ENCODE peak calls at places on chromosomes 3 and 15, in six cellular contexts. G is foreskin fibroblast; C is T-helper 9 cell; Y is NCI-H748 treated with DMSO at 0.1 percent for 48 hours; R is HFF-Myc; F is activated CD8-positive, alpha-beta memory T cell treated with anti-CD3 and anti-CD28 coated beads for 24 hours. V is an unnamed sample.

GRCh38 chr3:161038725-161039124 is 66.4 kb downstream of the B3GALNT1 start:
- DNase-seq in G (no peak), C (no peak), Y (no peak), R (no peak), F (no peak), V (no peak)

GRCh38 chr3:147410126-147410517 is 957 bp downstream of the ZIC1 start:
- DNase-seq in G (no peak), C (no peak), Y (no peak), R (no peak), F (no peak), V (no peak)

GRCh38 chr3:162702768-162703385 is 1206.3 kb downstream of the OTOL1 start:
- DNase-seq in G (no peak), C (no peak), Y (no peak), R (no peak), F (no peak), V (no peak)

GRCh38 chr3:39126532-39127071 is 19.1 kb downstream of the TTC21A start:
- DNase-seq in G (peak), C (no peak), Y (no peak), R (peak), F (no peak), V (peak)

GRCh38 chr15:57224664-57225063 is 151.6 kb upstream of the CGNL1 start:
- DNase-seq in G (peak), C (no peak), Y (no peak), R (no peak), F (no peak), V (no peak)

GRCh38 chr15:40272713-40273056 is 10.2 kb downstream of the ANKRD63 start:
- DNase-seq in G (no peak), C (no peak), Y (no peak), R (no peak), F (no peak), V (no peak)

GRCh38 chr3:56839784-56840724 is 38.3 kb upstream of the ARHGEF3 start:
- DNase-seq in G (peak), C (no peak), Y (no peak), R (no peak), F (no peak), V (no peak)

GRCh38 chr3:105166893-105167292 is 199.8 kb upstream of the ALCAM start:
- DNase-seq in G (no peak), C (no peak), Y (no peak), R (no peak), F (no peak), V (no peak)

GRCh38 chr3:33877187-33877586 is 78.8 kb downstream of the PDCD6IP start:
- DNase-seq in G (no peak), C (no peak), Y (peak), R (no peak), F (no peak), V (no peak)

GRCh38 chr3:55218577-55218976 is 268.5 kb downstream of the WNT5A start:
- DNase-seq in G (no peak), C (no peak), Y (no peak), R (no peak), F (no peak), V (no peak)

GRCh38 chr3:42263354-42264346 is 2.3 kb downstream of the CCK start:
- DNase-seq in G (peak), C (no peak), Y (peak), R (no peak), F (no peak), V (no peak)

GRCh38 chr3:8152826-8153418 is 348.7 kb upstream of the LMCD1 start:
- DNase-seq in G (no peak), C (no peak), Y (no peak), R (no peak), F (no peak), V (no peak)

GRCh38 chr3:117052356-117052755 is 342.8 kb downstream of the TUSC7 start:
- DNase-seq in G (peak), C (no peak), Y (no peak), R (no peak), F (no peak), V (no peak)

GRCh38 chr3:18712713-18713575 is 287.8 kb upstream of the SATB1 start:
- DNase-seq in G (no peak), C (no peak), Y (no peak), R (no peak), F (peak), V (no peak)

GRCh38 chr15:74821091-74821789 is 5.2 kb upstream of the CPLX3 start:
- DNase-seq in G (peak), C (no peak), Y (no peak), R (no peak), F (no peak), V (no peak)

GRCh38 chr15:58546635-58547627 is 115.1 kb downstream of the LIPC start:
- DNase-seq in G (peak), C (no peak), Y (no peak), R (peak), F (no peak), V (no peak)

GRCh38 chr3:141796436-141797166 is 33.4 kb downstream of the GRK7 start:
- DNase-seq in G (peak), C (peak), Y (no peak), R (no peak), F (peak), V (peak)

GRCh38 chr15:39028069-39028468 is 463.5 kb upstream of the RASGRP1 start:
- DNase-seq in G (peak), C (no peak), Y (no peak), R (peak), F (no peak), V (no peak)

GRCh38 chr15:79283252-79284048 is 928 bp downstream of the ANKRD34C start:
- DNase-seq in G (peak), C (peak), Y (no peak), R (no peak), F (peak), V (no peak)

GRCh38 chr3:36756272-36756671 is 8.1 kb downstream of the DCLK3 start:
- DNase-seq in G (no peak), C (no peak), Y (no peak), R (no peak), F (no peak), V (no peak)

GRCh38 chr15:90994059-90994416 is 297 bp downstream of the PRC1 start:
- DNase-seq in G (no peak), C (no peak), Y (no peak), R (no peak), F (no peak), V (no peak)

GRCh38 chr15:101153801-101154656 is 97.8 kb downstream of the CHSY1 start:
- DNase-seq in G (no peak), C (no peak), Y (no peak), R (no peak), F (no peak), V (no peak)

GRCh38 chr3:50168791-50169190 is 13.7 kb downstream of the SEMA3F start:
- DNase-seq in G (no peak), C (no peak), Y (no peak), R (no peak), F (no peak), V (no peak)

GRCh38 chr3:131917006-131917405 is 117.8 kb downstream of the CPNE4 start:
- DNase-seq in G (peak), C (no peak), Y (no peak), R (no peak), F (no peak), V (no peak)

GRCh38 chr15:68626739-68627138 is 47.9 kb downstream of the CORO2B start:
- DNase-seq in G (peak), C (no peak), Y (no peak), R (no peak), F (no peak), V (no peak)